ENCODE peak calls at places on chromosomes 2 and 18, in seven cellular contexts. E is AG20443, Z is iris pigment epithelial cell, C is progenitor cell of endocrine pancreas, F is islet precursor cell, T is astrocyte of the spinal cord, I is H7. H is an unnamed sample.

GRCh38 chr18:51196811-51197660 is 445 bp downstream of the MEX3C start:
- DNase-seq in E (peak), Z (peak), C (peak), F (peak), T (peak), I (peak), H (peak)

GRCh38 chr2:176490061-176490861 is 221.0 kb downstream of the MTX2 start:
- DNase-seq in E (no peak), Z (peak), C (peak), F (peak), T (peak), I (peak), H (peak)

GRCh38 chr2:11573418-11574175 is 39.8 kb downstream of the GREB1 start:
- DNase-seq in E (peak), Z (peak), C (no peak), F (no peak), T (peak), I (peak), H (peak)

GRCh38 chr2:52117299-52117698 is 1085.4 kb upstream of the NRXN1 start:
- DNase-seq in E (no peak), Z (peak), C (no peak), F (no peak), T (peak), I (no peak), H (peak)

GRCh38 chr18:40938615-40939014 is 1016.4 kb upstream of the PIK3C3 start:
- DNase-seq in E (no peak), Z (no peak), C (no peak), F (no peak), T (no peak), I (no peak), H (no peak)

GRCh38 chr2:51120754-51121280 is 88.9 kb upstream of the NRXN1 start:
- DNase-seq in E (no peak), Z (peak), C (no peak), F (no peak), T (peak), I (no peak), H (no peak)

GRCh38 chr2:164182116-164182637 is 439.1 kb downstream of the GRB14 start:
- DNase-seq in E (no peak), Z (no peak), C (no peak), F (no peak), T (no peak), I (peak), H (no peak)

GRCh38 chr2:36607947-36608346 is 10.0 kb upstream of the FEZ2 start:
- DNase-seq in E (no peak), Z (no peak), C (no peak), F (no peak), T (no peak), I (no peak), H (no peak)

GRCh38 chr2:206154197-206154596 is 5.0 kb downstream of the NDUFS1 start:
- DNase-seq in E (no peak), Z (no peak), C (no peak), F (no peak), T (no peak), I (no peak), H (peak)

GRCh38 chr2:169038338-169038757 is 7.2 kb upstream of the ABCB11 start:
- DNase-seq in E (no peak), Z (peak), C (no peak), F (no peak), T (peak), I (no peak), H (peak)

GRCh38 chr2:30446602-30447148 is 371 bp upstream of the LCLAT1 start:
- DNase-seq in E (peak), Z (peak), C (no peak), F (no peak), T (no peak), I (no peak), H (no peak)

GRCh38 chr2:3677436-3677835 is 19.4 kb downstream of the ALLC start:
- DNase-seq in E (no peak), Z (no peak), C (no peak), F (no peak), T (no peak), I (no peak), H (no peak)

GRCh38 chr2:88603146-88603545 is 24.1 kb downstream of the EIF2AK3 start:
- DNase-seq in E (peak), Z (peak), C (no peak), F (peak), T (peak), I (no peak), H (peak)

GRCh38 chr2:174035981-174036742 is 71.0 kb upstream of the SP3 start:
- DNase-seq in E (peak), Z (peak), C (no peak), F (no peak), T (peak), I (peak), H (peak)

GRCh38 chr2:6896930-6897759 is 19.6 kb downstream of the RSAD2 start:
- DNase-seq in E (peak), Z (peak), C (no peak), F (no peak), T (peak), I (peak), H (no peak)

GRCh38 chr2:46913471-46914381 is 1.9 kb downstream of the MCFD2 start:
- DNase-seq in E (peak), Z (peak), C (no peak), F (no peak), T (peak), I (peak), H (peak)

H was measured in LHCN-M2.